ENCODE peak calls at places on chromosomes 13 and 19, in six cellular contexts. E is anterior cingulate cortex; V is iPS DF 19.7; D is cardiac muscle cell; U is pancreas; H is stimulated activated CD4-positive, alpha-beta T cell treated with anti-CD3 and anti-CD28 coated beads, Interleukin-15, amount 100 ng/mL, for 24 hours. X is an unnamed sample.

GRCh38 chr19:3970808-3971598 is at the start of gene DAPK3:
- DNase-seq in E (peak; percentile 97), V (peak; percentile 96), D (peak; percentile 99), U (peak; percentile 99), H (peak; percentile 98), X (peak; percentile 97)

GRCh38 chr19:14661372-14661924 is 13.2 kb downstream of the ADGRE3 start:
- DNase-seq in E (no peak), V (no peak), D (no peak), U (no peak), H (no peak), X (no peak)

GRCh38 chr13:79593611-79594275 is 112.8 kb downstream of the NDFIP2 start:
- DNase-seq in E (no peak), V (no peak), D (peak; percentile 66), U (no peak), H (no peak), X (no peak)

GRCh38 chr19:19637186-19637522 is 6.3 kb downstream of the GMIP start:
- DNase-seq in E (no peak), V (no peak), D (no peak), U (no peak), H (no peak), X (no peak)

GRCh38 chr13:95709101-95709500 is 32.2 kb downstream of the DNAJC3 start:
- DNase-seq in E (no peak), V (no peak), D (peak; percentile 54), U (no peak), H (no peak), X (no peak)

GRCh38 chr19:8093740-8094139 is 41.2 kb downstream of the CCL25 start:
- DNase-seq in E (no peak), V (no peak), D (no peak), U (no peak), H (no peak), X (no peak)

GRCh38 chr13:52809310-52809769 is 39.1 kb downstream of the PCDH8 start:
- DNase-seq in E (no peak), V (peak; percentile 35), D (peak; percentile 70), U (peak; percentile 51), H (peak; percentile 61), X (peak; percentile 52)

GRCh38 chr13:72041165-72041564 is 174.2 kb upstream of the DACH1 start:
- DNase-seq in E (no peak), V (no peak), D (no peak), U (no peak), H (no peak), X (no peak)

GRCh38 chr19:54517483-54517882 is 14.9 kb downstream of the LAIR2 start:
- DNase-seq in E (no peak), V (no peak), D (peak; percentile 46), U (peak; percentile 69), H (peak; percentile 79), X (peak; percentile 57)

GRCh38 chr19:6423499-6424189 is 967 bp downstream of the KHSRP start:
- DNase-seq in E (no peak), V (no peak), D (peak; percentile 57), U (peak; percentile 74), H (peak; percentile 67), X (peak; percentile 38)